ENCODE peak calls at places on chromosomes 3 and 15, in four cellular contexts. One of them, this sample, is unnamed.
A peak's percentile ranks its signal among the peaks of the same experiment; 100 is the strongest.

GRCh38 chr15:29066848-29067247 is 181.1 kb downstream of the APBA2 start:
- DNase-seq in left ventricle myocardium inferior: no peak
- DNase-seq in mucosa of descending colon: no peak
- DNase-seq in astrocyte of the cerebellum: no peak
- DNase-seq in this sample: no peak

GRCh38 chr3:121869731-121870130 is 24.5 kb upstream of the SLC15A2 start:
- DNase-seq in left ventricle myocardium inferior: no peak
- DNase-seq in mucosa of descending colon: no peak
- DNase-seq in astrocyte of the cerebellum: no peak
- DNase-seq in this sample: no peak

GRCh38 chr15:31871159-31871886 is 159.0 kb upstream of the CHRNA7 start:
- DNase-seq in left ventricle myocardium inferior: no peak
- DNase-seq in mucosa of descending colon: no peak
- DNase-seq in astrocyte of the cerebellum: no peak
- DNase-seq in this sample: no peak

GRCh38 chr3:64594129-64594528 is 93.7 kb downstream of the ADAMTS9 start:
- DNase-seq in left ventricle myocardium inferior: peak; percentile 56
- DNase-seq in mucosa of descending colon: no peak
- DNase-seq in astrocyte of the cerebellum: peak; percentile 19
- DNase-seq in this sample: no peak

GRCh38 chr15:34802803-34803395 is 7.5 kb upstream of the ACTC1 start:
- DNase-seq in left ventricle myocardium inferior: no peak
- DNase-seq in mucosa of descending colon: no peak
- DNase-seq in astrocyte of the cerebellum: no peak
- DNase-seq in this sample: no peak

GRCh38 chr3:140349938-140350337 is 327.9 kb upstream of the TRIM42 start:
- DNase-seq in left ventricle myocardium inferior: no peak
- DNase-seq in mucosa of descending colon: no peak
- DNase-seq in astrocyte of the cerebellum: no peak
- DNase-seq in this sample: no peak

GRCh38 chr3:191455257-191455952 is 5.6 kb upstream of the PYDC2 start:
- DNase-seq in left ventricle myocardium inferior: no peak
- DNase-seq in mucosa of descending colon: no peak
- DNase-seq in astrocyte of the cerebellum: no peak
- DNase-seq in this sample: no peak

GRCh38 chr3:142709207-142709606 is 14.6 kb upstream of the TRPC1 start:
- DNase-seq in left ventricle myocardium inferior: no peak
- DNase-seq in mucosa of descending colon: no peak
- DNase-seq in astrocyte of the cerebellum: no peak
- DNase-seq in this sample: no peak

GRCh38 chr3:168249539-168250414 is 154.1 kb upstream of the GOLIM4 start:
- DNase-seq in left ventricle myocardium inferior: peak; percentile 74
- DNase-seq in mucosa of descending colon: peak; percentile 74
- DNase-seq in astrocyte of the cerebellum: peak; percentile 28
- DNase-seq in this sample: peak; percentile 12

GRCh38 chr15:99320374-99321215 is 69.3 kb downstream of the LRRC28 start:
- DNase-seq in left ventricle myocardium inferior: no peak
- DNase-seq in mucosa of descending colon: no peak
- DNase-seq in astrocyte of the cerebellum: no peak
- DNase-seq in this sample: no peak

GRCh38 chr15:79682285-79682684 is 214.5 kb downstream of the MTHFS start:
- DNase-seq in left ventricle myocardium inferior: peak; percentile 45
- DNase-seq in mucosa of descending colon: no peak
- DNase-seq in astrocyte of the cerebellum: peak; percentile 49
- DNase-seq in this sample: peak; percentile 53

GRCh38 chr3:104263477-104263876 is 1103.2 kb upstream of the ALCAM start:
- DNase-seq in left ventricle myocardium inferior: no peak
- DNase-seq in mucosa of descending colon: no peak
- DNase-seq in astrocyte of the cerebellum: no peak
- DNase-seq in this sample: no peak

GRCh38 chr3:170222647-170223541 is 670 bp downstream of the PRKCI start:
- DNase-seq in left ventricle myocardium inferior: no peak
- DNase-seq in mucosa of descending colon: no peak
- DNase-seq in astrocyte of the cerebellum: no peak
- DNase-seq in this sample: no peak

GRCh38 chr3:130395916-130396315 is 50.4 kb downstream of the COL6A5 start:
- DNase-seq in left ventricle myocardium inferior: no peak
- DNase-seq in mucosa of descending colon: no peak
- DNase-seq in astrocyte of the cerebellum: peak; percentile 76
- DNase-seq in this sample: no peak

GRCh38 chr3:28103871-28104270 is 137.5 kb upstream of the CMC1 start:
- DNase-seq in left ventricle myocardium inferior: no peak
- DNase-seq in mucosa of descending colon: no peak
- DNase-seq in astrocyte of the cerebellum: no peak
- DNase-seq in this sample: no peak

GRCh38 chr15:72541714-72542113 is 67.6 kb downstream of the ARIH1 start:
- DNase-seq in left ventricle myocardium inferior: no peak
- DNase-seq in mucosa of descending colon: no peak
- DNase-seq in astrocyte of the cerebellum: no peak
- DNase-seq in this sample: no peak

GRCh38 chr15:40016224-40016865 is 22.6 kb downstream of the SRP14 start:
- DNase-seq in left ventricle myocardium inferior: no peak
- DNase-seq in mucosa of descending colon: no peak
- DNase-seq in astrocyte of the cerebellum: no peak
- DNase-seq in this sample: peak; percentile 34

GRCh38 chr3:5757213-5757804 is 569.8 kb downstream of the EDEM1 start:
- DNase-seq in left ventricle myocardium inferior: no peak
- DNase-seq in mucosa of descending colon: no peak
- DNase-seq in astrocyte of the cerebellum: no peak
- DNase-seq in this sample: no peak

GRCh38 chr3:145798691-145799550 is 362.1 kb downstream of the PLOD2 start:
- DNase-seq in left ventricle myocardium inferior: no peak
- DNase-seq in mucosa of descending colon: no peak
- DNase-seq in astrocyte of the cerebellum: peak; percentile 24
- DNase-seq in this sample: no peak

GRCh38 chr3:153768559-153769469 is 352.4 kb upstream of the ARHGEF26 start:
- DNase-seq in left ventricle myocardium inferior: no peak
- DNase-seq in mucosa of descending colon: no peak
- DNase-seq in astrocyte of the cerebellum: peak; percentile 36
- DNase-seq in this sample: peak; percentile 38

GRCh38 chr3:136949708-136950107 is 8.1 kb upstream of the IL20RB start:
- DNase-seq in left ventricle myocardium inferior: no peak
- DNase-seq in mucosa of descending colon: no peak
- DNase-seq in astrocyte of the cerebellum: no peak
- DNase-seq in this sample: no peak

GRCh38 chr15:22952826-22953579 is 27.2 kb downstream of the CYFIP1 start:
- DNase-seq in left ventricle myocardium inferior: no peak
- DNase-seq in mucosa of descending colon: no peak
- DNase-seq in astrocyte of the cerebellum: peak; percentile 59
- DNase-seq in this sample: no peak

GRCh38 chr3:185630182-185630622 is 44.1 kb downstream of the SENP2 start:
- DNase-seq in left ventricle myocardium inferior: peak; percentile 71
- DNase-seq in mucosa of descending colon: no peak
- DNase-seq in astrocyte of the cerebellum: peak; percentile 15
- DNase-seq in this sample: no peak

DNA sequence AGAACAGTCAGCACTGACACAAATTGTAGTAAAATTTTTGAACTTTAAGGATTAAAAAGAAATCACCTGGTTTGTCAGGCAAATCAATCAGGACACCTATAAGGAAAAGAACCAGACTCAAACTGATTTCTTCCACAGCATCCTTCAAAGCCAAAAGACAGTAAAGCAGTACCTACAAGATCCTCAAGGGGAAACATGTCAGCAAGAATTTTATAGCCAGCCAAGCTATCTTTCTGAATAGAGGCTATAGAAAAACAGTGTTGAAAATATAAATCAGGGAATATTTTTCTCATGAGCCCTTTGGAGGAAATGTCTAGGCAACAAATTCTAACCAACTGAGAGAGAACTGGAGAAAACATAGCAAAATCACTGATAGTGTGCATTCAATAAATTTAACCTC is 301.4 kb upstream of the UBE2E2 start:
- DNase-seq in left ventricle myocardium inferior: no peak
- DNase-seq in mucosa of descending colon: no peak
- DNase-seq in astrocyte of the cerebellum: no peak
- DNase-seq in this sample: no peak
- TF ChIP-seq CTCF in left ventricle myocardium inferior: no peak
- TF ChIP-seq CTCF in mucosa of descending colon: no peak
- TF ChIP-seq CTCF in astrocyte of the cerebellum: no peak
- TF ChIP-seq CTCF in this sample: no peak

GRCh38 chr3:196559826-196560225 is 8.5 kb downstream of the WDR53 start:
- DNase-seq in left ventricle myocardium inferior: no peak
- DNase-seq in mucosa of descending colon: no peak
- DNase-seq in astrocyte of the cerebellum: no peak
- DNase-seq in this sample: no peak

GRCh38 chr3:196558476-196558875 is 9.9 kb downstream of the WDR53 start:
- DNase-seq in left ventricle myocardium inferior: no peak
- DNase-seq in mucosa of descending colon: no peak
- DNase-seq in astrocyte of the cerebellum: no peak
- DNase-seq in this sample: no peak

GRCh38 chr3:196569003-196569516 is 600 bp downstream of the FBXO45 start:
- DNase-seq in left ventricle myocardium inferior: peak; percentile 17
- DNase-seq in mucosa of descending colon: peak; percentile 77
- DNase-seq in astrocyte of the cerebellum: no peak
- DNase-seq in this sample: no peak

GRCh38 chr3:196568246-196569002 is at the start of the genes FBXO45 and WDR53:
- DNase-seq in left ventricle myocardium inferior: peak; percentile 95
- DNase-seq in mucosa of descending colon: peak; percentile 97
- DNase-seq in astrocyte of the cerebellum: peak; percentile 86
- DNase-seq in this sample: peak; percentile 78

DNA sequence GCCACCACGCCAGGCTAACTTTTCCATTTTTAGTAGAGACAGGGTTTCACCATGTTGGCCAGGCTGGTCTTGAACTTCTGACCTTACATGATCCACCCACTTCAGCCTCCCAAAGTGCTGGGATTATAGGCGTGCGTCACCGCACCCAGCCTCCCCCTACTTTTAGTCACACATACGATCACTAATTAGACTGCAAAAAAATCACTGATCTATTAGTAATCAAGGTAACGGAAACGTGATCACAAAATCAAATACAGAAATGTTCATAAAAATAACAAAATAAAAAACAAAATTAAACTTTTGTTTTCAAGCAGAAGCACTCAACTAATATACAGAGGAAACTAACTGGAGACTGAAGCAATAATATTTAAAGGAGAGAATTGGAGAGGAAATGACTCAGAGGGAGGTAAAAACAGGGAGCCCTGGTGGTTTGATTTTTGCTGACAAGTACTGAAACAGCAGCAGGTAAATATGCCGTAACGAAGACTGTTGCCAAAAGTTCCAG is 4.6 kb downstream of the WDR53 start:
- DNase-seq in left ventricle myocardium inferior: no peak
- DNase-seq in mucosa of descending colon: no peak
- DNase-seq in astrocyte of the cerebellum: peak; percentile 31
- DNase-seq in this sample: no peak
- TF ChIP-seq CTCF in left ventricle myocardium inferior: no peak
- TF ChIP-seq CTCF in mucosa of descending colon: no peak
- TF ChIP-seq CTCF in astrocyte of the cerebellum: no peak
- TF ChIP-seq CTCF in this sample: no peak

DNA sequence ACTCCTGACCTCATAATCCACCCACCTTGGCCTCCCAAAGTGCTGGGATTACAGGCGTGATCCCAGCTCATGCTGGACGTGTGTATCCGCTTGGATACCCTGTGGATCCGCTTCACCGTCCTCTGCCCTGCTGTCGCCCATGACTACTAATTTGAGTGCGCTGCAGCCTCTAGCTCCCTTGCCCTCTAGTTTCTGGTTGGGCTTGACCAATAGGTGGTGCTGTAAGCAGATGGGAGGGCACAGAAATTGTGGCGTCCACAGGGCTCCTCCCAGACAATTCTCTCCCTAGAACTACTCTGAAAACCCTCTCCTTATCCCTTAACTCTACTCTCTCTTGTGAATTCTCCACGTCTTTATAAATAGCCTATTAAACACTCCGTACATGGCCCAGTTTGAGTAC is 36.2 kb downstream of the ZPLD1 start:
- DNase-seq in left ventricle myocardium inferior: no peak
- DNase-seq in mucosa of descending colon: no peak
- DNase-seq in astrocyte of the cerebellum: no peak
- DNase-seq in this sample: no peak
- TF ChIP-seq CTCF in left ventricle myocardium inferior: no peak
- TF ChIP-seq CTCF in mucosa of descending colon: no peak
- TF ChIP-seq CTCF in astrocyte of the cerebellum: no peak
- TF ChIP-seq CTCF in this sample: no peak

DNA sequence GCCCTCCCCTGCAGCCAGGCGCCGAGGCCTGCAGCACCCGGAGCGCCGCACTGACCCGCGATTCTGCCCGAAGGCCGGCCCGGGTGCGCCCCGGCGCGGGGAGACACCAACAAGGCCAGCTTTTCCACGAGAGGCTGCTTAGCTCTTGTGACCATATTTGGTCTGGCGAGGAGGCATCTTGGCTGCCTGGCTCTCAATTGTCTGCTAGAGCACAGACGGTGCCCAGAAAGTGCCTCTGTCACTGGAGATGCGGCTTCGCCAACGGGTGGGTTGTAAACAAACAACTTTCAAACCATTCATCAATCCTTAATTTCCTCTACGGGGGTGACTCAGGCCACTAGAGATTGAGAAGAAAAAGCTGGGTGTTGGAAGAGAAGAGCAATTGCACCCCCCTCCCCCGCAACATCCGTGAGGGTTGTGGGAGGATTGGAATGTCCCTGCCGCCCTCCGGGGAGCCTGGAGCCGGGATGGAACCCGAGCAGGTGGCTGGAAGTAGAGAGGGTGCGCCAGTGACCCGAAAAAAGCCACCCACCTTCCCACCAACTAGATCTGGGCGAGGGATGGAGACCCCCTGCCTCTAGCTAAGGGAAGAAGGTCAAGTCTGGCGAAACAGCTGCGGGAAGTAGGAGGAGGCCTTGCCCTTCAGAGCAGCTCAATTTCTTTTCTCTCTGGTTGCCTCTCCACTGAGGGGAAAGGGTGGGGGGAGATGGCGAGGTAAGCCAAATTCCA is 783 bp upstream of the WWTR1 start:
- DNase-seq in left ventricle myocardium inferior: peak; percentile 77
- DNase-seq in mucosa of descending colon: peak; percentile 62
- DNase-seq in astrocyte of the cerebellum: peak; percentile 61
- DNase-seq in this sample: peak; percentile 67
- TF ChIP-seq CTCF in left ventricle myocardium inferior: peak; percentile 41
- TF ChIP-seq CTCF in mucosa of descending colon: no peak
- TF ChIP-seq CTCF in astrocyte of the cerebellum: peak; percentile 25
- TF ChIP-seq CTCF in this sample: peak; percentile 23

GRCh38 chr3:18247776-18248310 is 177.3 kb downstream of the SATB1 start:
- DNase-seq in left ventricle myocardium inferior: no peak
- DNase-seq in mucosa of descending colon: no peak
- DNase-seq in astrocyte of the cerebellum: no peak
- DNase-seq in this sample: no peak
- TF ChIP-seq CTCF in left ventricle myocardium inferior: no peak
- TF ChIP-seq CTCF in mucosa of descending colon: no peak
- TF ChIP-seq CTCF in astrocyte of the cerebellum: no peak
- TF ChIP-seq CTCF in this sample: no peak

GRCh38 chr3:181354140-181354539 is 357.6 kb upstream of the SOX2 start:
- DNase-seq in left ventricle myocardium inferior: no peak
- DNase-seq in mucosa of descending colon: no peak
- DNase-seq in astrocyte of the cerebellum: no peak
- DNase-seq in this sample: no peak
- TF ChIP-seq CTCF in left ventricle myocardium inferior: no peak
- TF ChIP-seq CTCF in mucosa of descending colon: no peak
- TF ChIP-seq CTCF in astrocyte of the cerebellum: no peak
- TF ChIP-seq CTCF in this sample: no peak